ENCODE peak calls at places on chromosomes 7 and 10, in seven cellular contexts. F, L, A, Z, E, W and H are unnamed samples. For H3K27me3, the result is how much of the 10 kb centered on the place peaks cover.

GRCh38 chr7:74479961-74480829 is 26.5 kb downstream of the GTF2IRD1 start:
- DNase-seq in L (peak), W (no peak), Z (peak), F (peak), A (peak), E (peak), H (peak)

GRCh38 chr7:40784176-40784575 is 649.4 kb downstream of the SUGCT start:
- DNase-seq in W (no peak), F (no peak), L (no peak), Z (no peak), E (no peak), A (no peak), H (no peak)

GRCh38 chr7:28179081-28180030 is 1.2 kb downstream of the JAZF1 start:
- DNase-seq in Z (peak), W (peak), A (peak), L (no peak), F (peak), E (peak), H (no peak)

GRCh38 chr10:103739039-103739764 is 116.2 kb downstream of the SH3PXD2A start:
- DNase-seq in F (no peak), L (peak), E (no peak), Z (peak), W (no peak), A (peak), H (no peak)

GRCh38 chr10:4546500-4546899 is 279.5 kb upstream of the AKR1E2 start:
- DNase-seq in E (no peak), A (no peak), F (no peak), W (no peak), L (peak), Z (no peak), H (no peak)

GRCh38 chr7:138843632-138844580 is 45.9 kb upstream of the ATP6V0A4 start:
- DNase-seq in A (no peak), E (no peak), W (no peak), L (no peak), Z (no peak), F (no peak), H (no peak)

GRCh38 chr10:484441-484924 is 205.0 kb downstream of the DIP2C start:
- DNase-seq in F (no peak), L (no peak), W (no peak), Z (peak), A (peak), E (no peak), H (no peak)

GRCh38 chr10:100637785-100638184 is 102.0 kb downstream of the HIF1AN start:
- DNase-seq in L (no peak), Z (no peak), F (no peak), E (peak), W (peak), A (no peak), H (no peak)

GRCh38 chr7:46759711-46760480 is 822.0 kb downstream of the TNS3 start:
- DNase-seq in F (no peak), L (no peak), W (no peak), E (no peak), A (no peak), Z (no peak), H (no peak)

GRCh38 chr7:142629588-142630260 is 119.5 kb upstream of the PRSS1 start:
- DNase-seq in F (no peak), L (no peak), E (no peak), W (no peak), A (no peak), Z (no peak), H (no peak)

GRCh38 chr10:124176309-124177179 is 83.1 kb upstream of the CHST15 start:
- DNase-seq in W (no peak), F (no peak), Z (peak), A (peak), L (no peak), E (no peak), H (no peak)

GRCh38 chr7:14596421-14596820 is 306.1 kb downstream of the DGKB start:
- DNase-seq in A (no peak), F (no peak), W (no peak), Z (no peak), E (no peak), L (no peak), H (no peak)

GRCh38 chr7:13911920-13912319 is 77.5 kb downstream of the ETV1 start:
- DNase-seq in A (no peak), E (no peak), W (no peak), L (no peak), F (no peak), Z (no peak), H (no peak)

GRCh38 chr7:40374575-40374974 is 239.8 kb downstream of the SUGCT start:
- DNase-seq in A (no peak), Z (no peak), W (no peak), F (no peak), L (no peak), E (no peak), H (no peak)

GRCh38 chr7:153084283-153084682 is 324.7 kb downstream of the ACTR3B start:
- DNase-seq in Z (no peak), F (no peak), W (no peak), A (no peak), E (no peak), L (no peak), H (no peak)
- H3K27me3 ChIP-seq in Z (under half), F (under half), W (under half), A (under half), E (under half), L (under half), H (under half)

DNA sequence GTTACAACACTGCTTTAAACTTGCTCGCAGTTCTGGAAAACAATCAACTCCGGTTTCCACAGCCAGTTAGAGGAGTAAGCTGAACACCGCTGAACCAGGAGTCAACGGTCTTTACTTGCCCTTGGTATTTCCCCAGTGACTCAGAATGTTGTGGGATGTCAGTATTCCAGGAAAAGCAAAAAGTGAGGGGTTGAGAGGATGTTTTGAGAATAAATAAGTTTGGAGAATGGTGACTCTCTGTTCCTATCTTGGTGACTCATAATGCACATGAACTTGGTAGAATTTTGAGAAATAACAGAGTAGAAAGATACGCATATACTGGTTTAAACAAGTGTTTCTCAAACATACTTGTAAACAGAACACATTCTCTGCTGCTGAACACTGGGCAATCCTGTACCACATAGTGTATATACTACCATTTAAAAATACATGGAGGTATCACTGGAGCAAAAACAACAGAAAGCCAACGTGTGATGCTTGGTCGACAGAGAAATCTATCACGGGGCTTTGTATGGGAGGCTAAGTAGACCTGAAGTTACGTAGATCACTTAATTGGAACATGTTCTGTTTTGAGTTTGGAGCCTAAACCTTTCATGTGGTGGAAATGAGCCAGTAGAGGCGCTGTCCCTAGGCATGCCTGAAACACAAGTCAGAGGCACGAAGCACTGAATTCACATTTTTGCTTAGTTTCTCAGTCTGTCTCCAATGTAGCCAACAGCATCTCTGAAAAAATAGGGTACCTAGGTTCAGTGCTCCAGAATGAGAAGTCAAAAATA is 534.3 kb downstream of the PARD3 start:
- DNase-seq in A (peak), Z (peak), F (no peak), E (no peak), W (no peak), L (peak), H (peak)
- H3K4me3 ChIP-seq in A (peak), Z (no peak), F (no peak), E (peak), W (no peak), L (no peak), H (peak)

DNA sequence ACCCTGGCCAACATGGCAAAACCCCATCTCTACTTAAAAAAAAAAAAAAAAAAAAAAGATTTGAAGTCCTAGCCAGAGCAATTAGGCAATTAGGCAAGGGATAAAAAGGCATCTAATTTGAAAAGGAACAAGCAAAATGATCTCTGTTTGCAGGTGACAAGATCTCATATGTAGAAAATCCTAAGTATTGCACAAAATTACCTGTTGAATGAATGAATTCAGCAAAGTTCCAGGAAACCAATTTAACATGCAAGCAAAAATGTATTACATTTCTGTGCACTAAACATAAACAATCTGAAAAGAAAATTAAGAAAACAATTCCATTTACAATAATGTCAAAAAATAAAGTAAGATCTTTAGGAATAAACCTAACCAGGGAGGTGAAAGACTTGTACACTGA is 5.2 kb downstream of the PILRB start:
- DNase-seq in W (no peak), F (no peak), L (no peak), A (no peak), E (no peak), Z (no peak), H (no peak)
- H3K27me3 ChIP-seq in W (under half), F (under half), L (under half), A (under half), E (under half), Z (under half), H (under half)

GRCh38 chr7:157519798-157520244 is 183.0 kb downstream of the DNAJB6 start:
- DNase-seq in E (no peak), W (no peak), A (peak), F (no peak), Z (peak), L (no peak), H (no peak)

GRCh38 chr7:157522189-157522588 is 185.4 kb downstream of the DNAJB6 start:
- DNase-seq in W (no peak), A (peak), L (no peak), F (no peak), Z (peak), E (no peak), H (no peak)

GRCh38 chr7:157521752-157522151 is 184.9 kb downstream of the DNAJB6 start:
- DNase-seq in E (no peak), L (no peak), A (peak), F (no peak), W (no peak), Z (peak), H (no peak)

GRCh38 chr7:157520249-157520648 is 183.4 kb downstream of the DNAJB6 start:
- DNase-seq in W (no peak), A (peak), E (no peak), L (no peak), F (no peak), Z (peak), H (no peak)

GRCh38 chr7:157521061-157521731 is 184.4 kb downstream of the DNAJB6 start:
- DNase-seq in E (no peak), W (no peak), A (peak), F (no peak), Z (peak), L (no peak), H (no peak)
- H3K4me3 ChIP-seq in E (no peak), W (no peak), A (no peak), F (no peak), Z (no peak), L (no peak), H (no peak)

GRCh38 chr10:11326919-11327318 is 284.5 kb downstream of the USP6NL start:
- DNase-seq in E (no peak), W (no peak), F (no peak), A (no peak), Z (no peak), L (no peak), H (no peak)
- H3K27me3 ChIP-seq in E (under half), W (under half), F (under half), A (under half), Z (under half), L (under half), H (under half)

DNA sequence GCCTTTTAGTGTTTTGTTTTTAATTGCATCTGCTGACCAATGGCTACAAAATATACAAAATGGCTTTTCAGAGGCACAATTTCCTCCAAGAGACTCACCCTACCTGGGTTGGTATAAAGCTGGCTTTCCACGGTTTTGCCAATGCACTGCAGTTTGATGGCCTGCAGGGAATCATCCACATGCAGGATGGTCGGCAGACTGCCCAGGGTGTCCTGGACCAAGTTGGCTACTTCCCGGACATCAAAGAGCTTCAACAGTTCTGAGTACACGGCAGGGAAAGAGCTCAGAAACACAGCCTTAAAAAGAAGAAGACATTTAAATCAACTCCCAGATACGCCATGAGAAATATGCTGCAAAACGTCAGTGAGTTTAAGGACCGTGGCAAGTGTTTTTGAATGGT is 301.0 kb upstream of the IMMP2L start:
- DNase-seq in W (no peak), Z (no peak), L (no peak), A (no peak), F (no peak), E (no peak), H (no peak)
- H3K4me3 ChIP-seq in W (no peak), Z (no peak), L (no peak), A (no peak), F (no peak), E (no peak), H (no peak)

DNA sequence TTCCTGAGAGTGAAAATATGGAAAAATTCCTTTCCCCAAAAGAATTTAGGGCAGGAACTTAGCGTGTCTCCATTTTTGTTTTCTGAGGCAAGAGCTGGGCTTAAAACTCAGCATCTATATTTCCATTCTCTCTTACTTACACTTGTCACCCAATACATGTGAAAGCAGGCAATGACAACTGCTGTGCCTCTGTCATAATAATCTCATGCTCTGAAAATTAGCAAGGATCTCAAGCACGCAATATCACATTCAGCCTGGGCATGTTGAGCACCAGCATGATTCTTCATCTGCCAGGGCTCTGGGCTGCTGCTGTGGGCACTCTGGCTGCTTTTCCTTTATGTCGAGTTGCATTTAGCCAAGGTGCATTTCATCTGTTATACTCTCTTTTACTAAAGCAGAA is 255.5 kb downstream of the SNX10 start:
- DNase-seq in L (no peak), F (no peak), E (no peak), A (no peak), Z (no peak), W (no peak), H (no peak)
- H3K27me3 ChIP-seq in L (under half), F (under half), E (under half), A (under half), Z (under half), W (under half), H (under half)

GRCh38 chr7:141012044-141012685 is 2.6 kb downstream of the MRPS33 start:
- DNase-seq in L (peak), Z (peak), F (peak), E (peak), A (no peak), W (peak), H (no peak)

GRCh38 chr7:141013345-141013715 is 1.4 kb downstream of the MRPS33 start:
- DNase-seq in E (no peak), A (no peak), Z (no peak), F (no peak), L (no peak), W (no peak), H (no peak)

GRCh38 chr7:141014523-141015395 is at the start of gene MRPS33:
- DNase-seq in F (peak), A (peak), Z (peak), E (peak), W (peak), L (peak), H (peak)

GRCh38 chr7:141012696-141013344 is 1.9 kb downstream of the MRPS33 start:
- DNase-seq in A (no peak), L (no peak), F (no peak), Z (no peak), E (no peak), W (no peak), H (no peak)

GRCh38 chr7:141014091-141014490 is 661 bp downstream of the MRPS33 start:
- DNase-seq in A (no peak), W (no peak), F (no peak), L (no peak), E (peak), Z (no peak), H (no peak)
- H3K4me3 ChIP-seq in A (peak), W (peak), F (peak), L (peak), E (peak), Z (peak), H (peak)

GRCh38 chr10:61456095-61456789 is 3.1 kb upstream of the TMEM26 start:
- DNase-seq in W (no peak), L (no peak), E (no peak), F (no peak), A (no peak), Z (no peak), H (no peak)

GRCh38 chr10:61454541-61454940 is 1.4 kb upstream of the TMEM26 start:
- DNase-seq in A (no peak), W (no peak), F (no peak), E (no peak), L (no peak), Z (no peak), H (no peak)

GRCh38 chr10:61451357-61451756 is 1.8 kb downstream of the TMEM26 start:
- DNase-seq in L (no peak), Z (no peak), W (no peak), F (no peak), A (no peak), E (no peak), H (no peak)

GRCh38 chr10:61452229-61452651 is 941 bp downstream of the TMEM26 start:
- DNase-seq in L (no peak), E (peak), F (no peak), Z (peak), W (no peak), A (no peak), H (no peak)

GRCh38 chr10:61452655-61453641 is at the start of gene TMEM26:
- DNase-seq in W (no peak), F (peak), Z (peak), A (no peak), E (peak), L (no peak), H (no peak)
- H3K27me3 ChIP-seq in W (under half), F (under half), Z (under half), A (under half), E (under half), L (under half), H (under half)